ENCODE peak calls at places on chromosomes 5 and 9, in seven cellular contexts. One of them, this sample, is unnamed.

GRCh38 chr9:127927457-127928231 is 2.9 kb downstream of the PIP5KL1 start:
- DNase-seq in WTC11: peak
- DNase-seq in CD8-positive, alpha-beta T cell: peak
- DNase-seq in kidney epithelial cell: no peak
- DNase-seq in HFFc6: no peak
- DNase-seq in A673: no peak
- DNase-seq in cardiac muscle cell: no peak
- DNase-seq in this sample: peak

GRCh38 chr5:95107138-95107537 is 177.8 kb downstream of the MCTP1 start:
- DNase-seq in HFFc6: no peak
- DNase-seq in kidney epithelial cell: no peak
- DNase-seq in cardiac muscle cell: no peak
- DNase-seq in CD8-positive, alpha-beta T cell: no peak
- DNase-seq in A673: no peak
- DNase-seq in WTC11: no peak
- DNase-seq in this sample: no peak

GRCh38 chr5:57889558-57889957 is 406.9 kb upstream of the ACTBL2 start:
- DNase-seq in CD8-positive, alpha-beta T cell: no peak
- DNase-seq in kidney epithelial cell: peak
- DNase-seq in A673: no peak
- DNase-seq in HFFc6: peak
- DNase-seq in cardiac muscle cell: peak
- DNase-seq in WTC11: no peak
- DNase-seq in this sample: no peak

GRCh38 chr5:116365006-116365496 is 209.6 kb downstream of the SEMA6A start:
- DNase-seq in A673: no peak
- DNase-seq in HFFc6: no peak
- DNase-seq in kidney epithelial cell: no peak
- DNase-seq in WTC11: no peak
- DNase-seq in CD8-positive, alpha-beta T cell: no peak
- DNase-seq in cardiac muscle cell: no peak
- DNase-seq in this sample: no peak

GRCh38 chr5:168104811-168105481 is 186.5 kb upstream of the WWC1 start:
- DNase-seq in kidney epithelial cell: no peak
- DNase-seq in A673: peak
- DNase-seq in cardiac muscle cell: no peak
- DNase-seq in WTC11: peak
- DNase-seq in HFFc6: no peak
- DNase-seq in CD8-positive, alpha-beta T cell: no peak
- DNase-seq in this sample: no peak

GRCh38 chr9:135230817-135231520 is 143.5 kb downstream of the OLFM1 start:
- DNase-seq in CD8-positive, alpha-beta T cell: no peak
- DNase-seq in A673: no peak
- DNase-seq in WTC11: peak
- DNase-seq in cardiac muscle cell: no peak
- DNase-seq in HFFc6: no peak
- DNase-seq in kidney epithelial cell: no peak
- DNase-seq in this sample: no peak

GRCh38 chr5:122778157-122778556 is 3.3 kb downstream of the SNX2 start:
- DNase-seq in cardiac muscle cell: no peak
- DNase-seq in A673: no peak
- DNase-seq in WTC11: no peak
- DNase-seq in kidney epithelial cell: no peak
- DNase-seq in HFFc6: no peak
- DNase-seq in CD8-positive, alpha-beta T cell: no peak
- DNase-seq in this sample: no peak

GRCh38 chr5:56812110-56812509 is 3.2 kb upstream of the MAP3K1 start:
- DNase-seq in WTC11: no peak
- DNase-seq in kidney epithelial cell: no peak
- DNase-seq in HFFc6: peak
- DNase-seq in CD8-positive, alpha-beta T cell: no peak
- DNase-seq in A673: no peak
- DNase-seq in cardiac muscle cell: no peak
- DNase-seq in this sample: no peak

GRCh38 chr5:138033916-138034315 is 1.0 kb upstream of the FAM13B start:
- DNase-seq in kidney epithelial cell: no peak
- DNase-seq in A673: no peak
- DNase-seq in CD8-positive, alpha-beta T cell: no peak
- DNase-seq in cardiac muscle cell: peak
- DNase-seq in WTC11: no peak
- DNase-seq in HFFc6: peak
- DNase-seq in this sample: no peak

GRCh38 chr5:1100652-1101574 is 10.9 kb downstream of the SLC12A7 start:
- DNase-seq in kidney epithelial cell: no peak
- DNase-seq in WTC11: no peak
- DNase-seq in HFFc6: no peak
- DNase-seq in A673: no peak
- DNase-seq in CD8-positive, alpha-beta T cell: no peak
- DNase-seq in cardiac muscle cell: no peak
- DNase-seq in this sample: no peak

GRCh38 chr5:111975133-111975532 is 218.1 kb upstream of the NREP start:
- DNase-seq in cardiac muscle cell: peak
- DNase-seq in WTC11: no peak
- DNase-seq in kidney epithelial cell: no peak
- DNase-seq in CD8-positive, alpha-beta T cell: no peak
- DNase-seq in HFFc6: no peak
- DNase-seq in A673: no peak
- DNase-seq in this sample: no peak

GRCh38 chr5:14410942-14411258 is 170.7 kb upstream of the OTULINL start:
- DNase-seq in WTC11: no peak
- DNase-seq in kidney epithelial cell: no peak
- DNase-seq in CD8-positive, alpha-beta T cell: no peak
- DNase-seq in cardiac muscle cell: peak
- DNase-seq in A673: no peak
- DNase-seq in HFFc6: no peak
- DNase-seq in this sample: no peak

GRCh38 chr9:4591123-4591500 is 71.0 kb upstream of the PLPP6 start:
- DNase-seq in HFFc6: no peak
- DNase-seq in CD8-positive, alpha-beta T cell: no peak
- DNase-seq in kidney epithelial cell: no peak
- DNase-seq in cardiac muscle cell: peak
- DNase-seq in A673: no peak
- DNase-seq in WTC11: no peak
- DNase-seq in this sample: no peak

GRCh38 chr5:136814621-136815378 is 449.5 kb upstream of the TRPC7 start:
- DNase-seq in CD8-positive, alpha-beta T cell: no peak
- DNase-seq in WTC11: no peak
- DNase-seq in cardiac muscle cell: peak
- DNase-seq in A673: no peak
- DNase-seq in HFFc6: peak
- DNase-seq in kidney epithelial cell: no peak
- DNase-seq in this sample: no peak

GRCh38 chr9:34652608-34653007 is 623 bp downstream of the IL11RA start:
- DNase-seq in A673: no peak
- DNase-seq in kidney epithelial cell: no peak
- DNase-seq in WTC11: no peak
- DNase-seq in HFFc6: no peak
- DNase-seq in cardiac muscle cell: peak
- DNase-seq in CD8-positive, alpha-beta T cell: no peak
- DNase-seq in this sample: no peak

GRCh38 chr9:133854785-133855184 is 116.6 kb upstream of the SARDH start:
- DNase-seq in kidney epithelial cell: no peak
- DNase-seq in A673: no peak
- DNase-seq in HFFc6: no peak
- DNase-seq in CD8-positive, alpha-beta T cell: no peak
- DNase-seq in WTC11: no peak
- DNase-seq in cardiac muscle cell: no peak
- DNase-seq in this sample: no peak
- TF ChIP-seq CTCF in kidney epithelial cell: no peak
- TF ChIP-seq CTCF in A673: no peak
- TF ChIP-seq CTCF in HFFc6: no peak
- TF ChIP-seq CTCF in CD8-positive, alpha-beta T cell: no peak
- TF ChIP-seq CTCF in WTC11: no peak
- TF ChIP-seq CTCF in cardiac muscle cell: no peak
- TF ChIP-seq CTCF in this sample: no peak

DNA sequence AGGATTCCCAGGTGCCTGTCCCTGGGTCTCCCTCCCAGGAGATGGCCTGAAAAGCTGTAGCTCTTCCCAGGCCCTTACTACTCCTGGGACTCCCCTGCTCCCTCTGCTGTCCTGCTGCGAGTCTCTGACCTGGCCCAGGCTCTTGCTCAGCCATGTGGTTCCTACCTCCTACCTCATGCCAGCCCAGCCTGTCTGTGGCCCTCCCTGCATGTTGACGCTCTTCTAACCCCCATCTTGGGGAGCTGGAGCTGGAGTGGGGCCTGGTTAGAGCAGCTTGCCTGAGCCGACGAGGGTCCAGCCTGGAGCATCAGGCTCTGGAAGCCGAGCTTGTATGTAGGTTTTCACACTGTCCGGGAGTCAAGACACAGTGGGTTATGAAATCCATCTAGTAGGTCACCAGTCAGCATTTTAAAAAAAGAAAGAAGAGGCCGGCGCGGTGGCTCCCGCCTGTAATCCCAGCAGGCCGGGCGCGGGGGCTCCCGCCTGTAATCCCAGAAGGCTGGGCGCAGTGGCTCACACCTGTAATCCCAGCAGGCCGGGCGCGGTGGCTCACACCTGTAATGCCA is 244.4 kb downstream of the FANCC start:
- DNase-seq in cardiac muscle cell: peak
- DNase-seq in CD8-positive, alpha-beta T cell: no peak
- DNase-seq in HFFc6: no peak
- DNase-seq in A673: no peak
- DNase-seq in WTC11: peak
- DNase-seq in kidney epithelial cell: no peak
- DNase-seq in this sample: no peak
- TF ChIP-seq CTCF in cardiac muscle cell: peak
- TF ChIP-seq CTCF in CD8-positive, alpha-beta T cell: no peak
- TF ChIP-seq CTCF in HFFc6: peak
- TF ChIP-seq CTCF in A673: peak
- TF ChIP-seq CTCF in WTC11: no peak
- TF ChIP-seq CTCF in kidney epithelial cell: peak
- TF ChIP-seq CTCF in this sample: no peak

DNA sequence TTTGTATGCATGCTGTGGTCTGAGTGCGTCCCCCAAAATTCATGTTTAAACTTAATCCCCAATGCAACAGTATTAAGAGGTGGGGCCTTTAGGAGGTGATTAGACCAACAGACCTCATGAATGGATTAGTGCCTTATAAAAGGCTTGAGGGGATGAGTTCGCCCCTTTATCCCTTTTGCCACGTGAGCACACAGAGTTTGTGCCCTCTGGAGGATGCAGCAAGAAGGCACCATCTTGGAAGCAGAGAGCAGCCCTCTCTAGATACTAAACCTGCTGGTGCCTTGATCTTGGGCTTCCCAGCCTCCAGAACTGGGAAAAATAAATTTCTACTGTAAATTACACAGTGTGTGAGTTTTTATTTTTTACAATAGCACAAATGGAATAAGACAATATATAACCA is 177.1 kb upstream of the SPRY4 start:
- DNase-seq in cardiac muscle cell: no peak
- DNase-seq in HFFc6: no peak
- DNase-seq in CD8-positive, alpha-beta T cell: no peak
- DNase-seq in A673: no peak
- DNase-seq in kidney epithelial cell: no peak
- DNase-seq in WTC11: no peak
- DNase-seq in this sample: no peak
- TF ChIP-seq CTCF in cardiac muscle cell: no peak
- TF ChIP-seq CTCF in HFFc6: peak
- TF ChIP-seq CTCF in CD8-positive, alpha-beta T cell: no peak
- TF ChIP-seq CTCF in A673: peak
- TF ChIP-seq CTCF in kidney epithelial cell: no peak
- TF ChIP-seq CTCF in WTC11: no peak
- TF ChIP-seq CTCF in this sample: no peak

DNA sequence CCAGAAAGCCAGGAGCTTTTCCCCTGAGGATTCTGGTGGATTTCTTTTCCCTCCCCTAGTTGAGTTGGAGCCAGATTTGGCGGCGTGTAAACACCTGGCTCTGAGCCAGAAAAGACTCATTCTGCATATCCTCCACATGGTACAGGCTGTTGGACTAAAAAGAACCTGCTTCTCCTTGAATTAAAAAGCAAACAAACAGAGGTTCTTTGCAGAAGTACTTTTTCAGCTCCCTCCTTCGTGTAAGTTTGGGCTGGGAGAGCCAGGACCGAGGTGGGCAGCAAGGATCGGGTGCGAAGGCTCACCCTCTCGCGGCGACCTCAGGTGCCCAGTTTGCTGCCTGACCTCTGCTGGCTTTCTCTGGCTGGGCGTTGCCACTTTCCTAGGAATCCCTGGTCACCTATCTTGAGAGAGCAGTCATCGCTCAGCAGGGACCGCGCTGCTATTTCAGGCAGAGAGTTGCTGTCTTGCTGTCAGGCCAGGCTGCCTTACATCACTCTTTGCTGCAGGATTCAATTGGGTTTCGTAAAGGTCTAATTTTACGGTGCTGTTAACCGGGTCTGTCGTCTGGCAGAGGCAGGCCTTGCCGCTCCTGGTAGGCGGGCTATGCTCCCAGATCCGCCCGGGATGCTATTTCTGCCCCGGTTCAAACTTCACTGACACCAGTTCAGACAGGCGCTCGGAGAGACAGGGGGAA is 3.2 kb downstream of the PAPPA start:
- DNase-seq in HFFc6: peak
- DNase-seq in kidney epithelial cell: no peak
- DNase-seq in cardiac muscle cell: peak
- DNase-seq in CD8-positive, alpha-beta T cell: no peak
- DNase-seq in WTC11: peak
- DNase-seq in A673: peak
- DNase-seq in this sample: peak
- TF ChIP-seq CTCF in HFFc6: peak
- TF ChIP-seq CTCF in kidney epithelial cell: no peak
- TF ChIP-seq CTCF in cardiac muscle cell: no peak
- TF ChIP-seq CTCF in CD8-positive, alpha-beta T cell: no peak
- TF ChIP-seq CTCF in WTC11: no peak
- TF ChIP-seq CTCF in A673: no peak
- TF ChIP-seq CTCF in this sample: no peak

DNA sequence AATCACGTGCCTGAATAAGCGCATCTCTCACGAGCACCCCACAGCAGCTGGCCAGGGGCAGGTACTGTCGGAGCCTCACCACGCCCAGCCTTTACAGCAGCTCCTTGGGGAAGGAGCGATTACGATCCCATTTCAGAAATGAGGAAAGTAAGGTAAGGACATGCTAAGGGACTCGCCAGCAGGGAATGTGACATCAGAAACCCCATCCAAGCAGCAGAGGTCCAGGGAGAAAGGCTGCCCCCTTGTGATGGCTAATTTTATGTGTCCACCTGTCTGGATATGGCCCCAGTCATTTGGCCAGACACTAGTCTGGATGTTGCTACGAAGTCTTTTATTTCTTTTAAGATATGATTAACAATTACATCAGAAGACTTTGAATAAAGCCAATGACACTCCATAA is 77.3 kb downstream of the UBE2QL1 start:
- DNase-seq in CD8-positive, alpha-beta T cell: no peak
- DNase-seq in cardiac muscle cell: peak
- DNase-seq in HFFc6: peak
- DNase-seq in kidney epithelial cell: no peak
- DNase-seq in WTC11: peak
- DNase-seq in A673: peak
- DNase-seq in this sample: no peak
- TF ChIP-seq CTCF in CD8-positive, alpha-beta T cell: no peak
- TF ChIP-seq CTCF in cardiac muscle cell: peak
- TF ChIP-seq CTCF in HFFc6: peak
- TF ChIP-seq CTCF in kidney epithelial cell: peak
- TF ChIP-seq CTCF in WTC11: peak
- TF ChIP-seq CTCF in A673: peak
- TF ChIP-seq CTCF in this sample: no peak

GRCh38 chr5:156051972-156052371 is 275.0 kb upstream of the SGCD start:
- DNase-seq in HFFc6: no peak
- DNase-seq in kidney epithelial cell: no peak
- DNase-seq in cardiac muscle cell: no peak
- DNase-seq in CD8-positive, alpha-beta T cell: no peak
- DNase-seq in A673: no peak
- DNase-seq in WTC11: peak
- DNase-seq in this sample: no peak
- TF ChIP-seq CTCF in HFFc6: no peak
- TF ChIP-seq CTCF in kidney epithelial cell: no peak
- TF ChIP-seq CTCF in cardiac muscle cell: no peak
- TF ChIP-seq CTCF in CD8-positive, alpha-beta T cell: no peak
- TF ChIP-seq CTCF in A673: no peak
- TF ChIP-seq CTCF in WTC11: peak
- TF ChIP-seq CTCF in this sample: no peak

GRCh38 chr5:55694152-55694830 is 17.8 kb downstream of the SLC38A9 start:
- DNase-seq in kidney epithelial cell: no peak
- DNase-seq in HFFc6: peak
- DNase-seq in CD8-positive, alpha-beta T cell: no peak
- DNase-seq in A673: peak
- DNase-seq in cardiac muscle cell: peak
- DNase-seq in WTC11: no peak
- DNase-seq in this sample: no peak
- TF ChIP-seq CTCF in kidney epithelial cell: peak
- TF ChIP-seq CTCF in HFFc6: peak
- TF ChIP-seq CTCF in CD8-positive, alpha-beta T cell: no peak
- TF ChIP-seq CTCF in A673: peak
- TF ChIP-seq CTCF in cardiac muscle cell: peak
- TF ChIP-seq CTCF in WTC11: peak
- TF ChIP-seq CTCF in this sample: no peak